ENCODE peak calls at places on chromosomes 7 and 10, in four cellular contexts. One of them, this sample, is unnamed.

GRCh38 chr10:5464521-5464920 is 34.8 kb downstream of the CALML5 start:
- DNase-seq in H54: no peak
- DNase-seq in cardiac muscle cell: no peak
- DNase-seq in NCI-H1105: no peak
- DNase-seq in this sample: no peak

GRCh38 chr10:97307441-97307840 is 11.6 kb upstream of the FRAT1 start:
- DNase-seq in H54: no peak
- DNase-seq in cardiac muscle cell: peak
- DNase-seq in NCI-H1105: no peak
- DNase-seq in this sample: no peak

GRCh38 chr7:47394216-47394615 is 187.7 kb downstream of the TNS3 start:
- DNase-seq in H54: no peak
- DNase-seq in cardiac muscle cell: no peak
- DNase-seq in NCI-H1105: no peak
- DNase-seq in this sample: no peak

GRCh38 chr10:69934768-69935167 is 117.9 kb upstream of the MACROH2A2 start:
- DNase-seq in H54: no peak
- DNase-seq in cardiac muscle cell: no peak
- DNase-seq in NCI-H1105: no peak
- DNase-seq in this sample: no peak

GRCh38 chr7:6637544-6638229 is 569 bp downstream of the ZNF316 start:
- DNase-seq in H54: peak
- DNase-seq in cardiac muscle cell: peak
- DNase-seq in NCI-H1105: peak
- DNase-seq in this sample: peak

GRCh38 chr10:33899578-33900531 is 565.4 kb upstream of the NRP1 start:
- DNase-seq in H54: no peak
- DNase-seq in cardiac muscle cell: peak
- DNase-seq in NCI-H1105: no peak
- DNase-seq in this sample: no peak

GRCh38 chr10:66555061-66555460 is 370.8 kb upstream of the LRRTM3 start:
- DNase-seq in H54: no peak
- DNase-seq in cardiac muscle cell: no peak
- DNase-seq in NCI-H1105: no peak
- DNase-seq in this sample: no peak

GRCh38 chr10:28891058-28891713 is 213.9 kb downstream of the BAMBI start:
- DNase-seq in H54: no peak
- DNase-seq in cardiac muscle cell: no peak
- DNase-seq in NCI-H1105: no peak
- DNase-seq in this sample: no peak

GRCh38 chr7:71843677-71844076 is 568.5 kb downstream of the CALN1 start:
- DNase-seq in H54: no peak
- DNase-seq in cardiac muscle cell: no peak
- DNase-seq in NCI-H1105: no peak
- DNase-seq in this sample: no peak

GRCh38 chr10:48684792-48685651 is at the start of gene WDFY4:
- DNase-seq in H54: no peak
- DNase-seq in cardiac muscle cell: no peak
- DNase-seq in NCI-H1105: no peak
- DNase-seq in this sample: no peak

GRCh38 chr10:116170815-116171250 is 102.2 kb downstream of the GFRA1 start:
- DNase-seq in H54: no peak
- DNase-seq in cardiac muscle cell: peak
- DNase-seq in NCI-H1105: no peak
- DNase-seq in this sample: peak

GRCh38 chr10:75399461-75400162 is 2.0 kb downstream of the ZNF503 start:
- DNase-seq in H54: peak
- DNase-seq in cardiac muscle cell: peak
- DNase-seq in NCI-H1105: no peak
- DNase-seq in this sample: peak

GRCh38 chr10:88755753-88756152 is 4.1 kb upstream of the LIPN start:
- DNase-seq in H54: no peak
- DNase-seq in cardiac muscle cell: no peak
- DNase-seq in NCI-H1105: no peak
- DNase-seq in this sample: no peak

GRCh38 chr10:61397175-61397986 is 55.8 kb downstream of the TMEM26 start:
- DNase-seq in H54: no peak
- DNase-seq in cardiac muscle cell: peak
- DNase-seq in NCI-H1105: no peak
- DNase-seq in this sample: no peak

GRCh38 chr7:42236266-42237161 is 495 bp downstream of the GLI3 start:
- DNase-seq in H54: peak
- DNase-seq in cardiac muscle cell: peak
- DNase-seq in NCI-H1105: no peak
- DNase-seq in this sample: peak

GRCh38 chr7:5670173-5670933 is 111.1 kb downstream of the RNF216 start:
- DNase-seq in H54: no peak
- DNase-seq in cardiac muscle cell: no peak
- DNase-seq in NCI-H1105: no peak
- DNase-seq in this sample: no peak

GRCh38 chr7:24979470-24979862 is 512 bp downstream of the OSBPL3 start:
- DNase-seq in H54: peak
- DNase-seq in cardiac muscle cell: peak
- DNase-seq in NCI-H1105: peak
- DNase-seq in this sample: peak

GRCh38 chr7:130065500-130066152 is 4.7 kb upstream of the KLHDC10 start:
- DNase-seq in H54: no peak
- DNase-seq in cardiac muscle cell: peak
- DNase-seq in NCI-H1105: no peak
- DNase-seq in this sample: no peak

GRCh38 chr10:71254834-71255539 is 42.6 kb downstream of the UNC5B start:
- DNase-seq in H54: no peak
- DNase-seq in cardiac muscle cell: no peak
- DNase-seq in NCI-H1105: no peak
- DNase-seq in this sample: no peak

GRCh38 chr7:36315309-36315948 is 74.2 kb upstream of the ANLN start:
- DNase-seq in H54: no peak
- DNase-seq in cardiac muscle cell: no peak
- DNase-seq in NCI-H1105: no peak
- DNase-seq in this sample: no peak

GRCh38 chr10:46557319-46558140 is 1.1 kb upstream of the GPRIN2 start:
- DNase-seq in H54: no peak
- DNase-seq in cardiac muscle cell: no peak
- DNase-seq in NCI-H1105: no peak
- DNase-seq in this sample: peak

GRCh38 chr10:14381475-14381874 is 50.8 kb upstream of the FRMD4A start:
- DNase-seq in H54: no peak
- DNase-seq in cardiac muscle cell: no peak
- DNase-seq in NCI-H1105: no peak
- DNase-seq in this sample: no peak

GRCh38 chr10:103598654-103599115 is 105.2 kb downstream of the NEURL1 start:
- DNase-seq in H54: peak
- DNase-seq in cardiac muscle cell: peak
- DNase-seq in NCI-H1105: peak
- DNase-seq in this sample: peak

GRCh38 chr7:157621131-157621681 is 284.4 kb downstream of the DNAJB6 start:
- DNase-seq in H54: no peak
- DNase-seq in cardiac muscle cell: no peak
- DNase-seq in NCI-H1105: no peak
- DNase-seq in this sample: no peak

GRCh38 chr7:129741743-129742213 is 130.3 kb downstream of the NRF1 start:
- DNase-seq in H54: no peak
- DNase-seq in cardiac muscle cell: no peak
- DNase-seq in NCI-H1105: peak
- DNase-seq in this sample: no peak

GRCh38 chr7:158353606-158354570 is 233.7 kb downstream of the PTPRN2 start:
- DNase-seq in H54: peak
- DNase-seq in cardiac muscle cell: peak
- DNase-seq in NCI-H1105: peak
- DNase-seq in this sample: peak

GRCh38 chr7:37541810-37542443 is 93.3 kb upstream of the ELMO1 start:
- DNase-seq in H54: no peak
- DNase-seq in cardiac muscle cell: no peak
- DNase-seq in NCI-H1105: no peak
- DNase-seq in this sample: no peak

GRCh38 chr7:143345428-143345900 is 17.0 kb downstream of the FAM131B start:
- DNase-seq in H54: no peak
- DNase-seq in cardiac muscle cell: peak
- DNase-seq in NCI-H1105: peak
- DNase-seq in this sample: peak

GRCh38 chr7:93359520-93360198 is 127.5 kb downstream of the VPS50 start:
- DNase-seq in H54: no peak
- DNase-seq in cardiac muscle cell: no peak
- DNase-seq in NCI-H1105: peak
- DNase-seq in this sample: no peak

GRCh38 chr7:132322981-132323380 is 253.3 kb downstream of the PLXNA4 start:
- DNase-seq in H54: no peak
- DNase-seq in cardiac muscle cell: no peak
- DNase-seq in NCI-H1105: no peak
- DNase-seq in this sample: no peak

GRCh38 chr7:22837308-22837707 is 14.7 kb upstream of the TOMM7 start:
- DNase-seq in H54: no peak
- DNase-seq in cardiac muscle cell: no peak
- DNase-seq in NCI-H1105: no peak
- DNase-seq in this sample: no peak

GRCh38 chr7:95527033-95527775 is 41.5 kb downstream of the ASB4 start:
- DNase-seq in H54: peak
- DNase-seq in cardiac muscle cell: peak
- DNase-seq in NCI-H1105: peak
- DNase-seq in this sample: peak

GRCh38 chr7:157151626-157152339 is 13.1 kb downstream of the UBE3C start:
- DNase-seq in H54: no peak
- DNase-seq in cardiac muscle cell: no peak
- DNase-seq in NCI-H1105: no peak
- DNase-seq in this sample: no peak

GRCh38 chr7:158016171-158017087 is 571.2 kb downstream of the PTPRN2 start:
- DNase-seq in H54: no peak
- DNase-seq in cardiac muscle cell: no peak
- DNase-seq in NCI-H1105: peak
- DNase-seq in this sample: peak

This sample was measured in HAP-1.